ENCODE peak calls at places on chromosomes 11 and 22, in five cellular contexts. Y is T47D, C is hippocampal formation, L is NCI-H1092 treated with DMSO at 0.1 percent for 48 hours, A is B cell. O is an unnamed sample.
A peak's percentile ranks its signal among the peaks of the same experiment; 100 is the strongest.

GRCh38 chr11:10742460-10743208 is 8.4 kb upstream of the CTR9 start:
- DNase-seq in Y (no peak), L (no peak), C (no peak), A (no peak), O (no peak)

GRCh38 chr11:76288166-76288978 is 82.1 kb upstream of the WNT11 start:
- DNase-seq in C (no peak), A (no peak), Y (no peak), L (no peak), O (no peak)

GRCh38 chr22:22228421-22228820 is 16.2 kb upstream of the VPREB1 start:
- DNase-seq in C (no peak), Y (no peak), L (no peak), A (no peak), O (no peak)

GRCh38 chr22:41380993-41381328 is 781 bp upstream of the TEF start:
- DNase-seq in Y (peak; percentile 27), A (no peak), L (peak; percentile 79), C (no peak), O (no peak)

GRCh38 chr11:116317212-116317611 is 455.6 kb downstream of the BUD13 start:
- DNase-seq in C (no peak), A (no peak), L (no peak), Y (no peak), O (no peak)

GRCh38 chr11:2310786-2311455 is 9.1 kb downstream of the TSPAN32 start:
- DNase-seq in L (no peak), C (no peak), A (no peak), Y (no peak), O (no peak)

GRCh38 chr22:49789289-49790141 is 38.2 kb downstream of the BRD1 start:
- DNase-seq in L (no peak), Y (no peak), A (no peak), C (no peak), O (no peak)

GRCh38 chr11:70212227-70212811 is 9.2 kb downstream of the FADD start:
- DNase-seq in C (no peak), A (no peak), Y (no peak), L (no peak), O (no peak)

GRCh38 chr11:66268953-66269906 is 791 bp downstream of the RAB1B start:
- DNase-seq in C (no peak), Y (peak; percentile 46), L (peak; percentile 47), A (no peak), O (no peak)

GRCh38 chr11:15852179-15852578 is 504.2 kb downstream of the SOX6 start:
- DNase-seq in A (no peak), Y (no peak), L (peak; percentile 28), C (no peak), O (no peak)

GRCh38 chr11:63569570-63569969 is 6.4 kb upstream of the PLAAT2 start:
- DNase-seq in A (no peak), L (no peak), Y (no peak), C (no peak), O (no peak)

GRCh38 chr22:17260950-17261349 is 41.7 kb upstream of the ADA2 start:
- DNase-seq in C (no peak), Y (no peak), A (no peak), L (peak; percentile 50), O (no peak)

GRCh38 chr11:12986194-12986898 is 22.8 kb upstream of the RASSF10 start:
- DNase-seq in L (no peak), Y (no peak), C (no peak), A (no peak), O (no peak)

GRCh38 chr11:90601261-90601660 is 378.4 kb upstream of the CHORDC1 start:
- DNase-seq in Y (no peak), L (no peak), C (no peak), A (no peak), O (no peak)

GRCh38 chr11:65629579-65629978 is 8.3 kb upstream of the SIPA1 start:
- DNase-seq in C (no peak), A (no peak), L (no peak), Y (no peak), O (no peak)

GRCh38 chr11:111362887-111363411 is 16.1 kb downstream of the POU2AF1 start:
- DNase-seq in C (no peak), A (no peak), L (no peak), Y (no peak), O (no peak)

GRCh38 chr11:75349540-75350116 is 1.8 kb downstream of the ARRB1 start:
- DNase-seq in C (no peak), L (no peak), Y (no peak), A (no peak), O (peak; percentile 83)

GRCh38 chr11:13098890-13099289 is 89.8 kb downstream of the RASSF10 start:
- DNase-seq in Y (no peak), L (no peak), A (no peak), C (no peak), O (no peak)

GRCh38 chr11:129865701-129866100 is 29.7 kb downstream of the NFRKB start:
- DNase-seq in L (no peak), Y (no peak), C (no peak), A (no peak), O (no peak)

GRCh38 chr11:111472228-111472627 is 40.0 kb downstream of the BTG4 start:
- DNase-seq in L (no peak), Y (no peak), C (no peak), A (no peak), O (no peak)

GRCh38 chr11:63369165-63369970 is at the start of gene SLC22A9:
- DNase-seq in A (no peak), C (no peak), Y (no peak), L (no peak), O (no peak)

GRCh38 chr22:17213976-17214375 is 5.3 kb downstream of the ADA2 start:
- DNase-seq in L (peak; percentile 23), C (no peak), Y (no peak), A (no peak), O (peak; percentile 76)

GRCh38 chr22:28817919-28818859 is 17.8 kb upstream of the XBP1 start:
- DNase-seq in A (no peak), Y (peak; percentile 37), C (no peak), L (peak; percentile 77), O (no peak)

GRCh38 chr11:75425422-75425821 is 7.6 kb downstream of the KLHL35 start:
- DNase-seq in L (no peak), A (no peak), Y (peak; percentile 64), C (no peak), O (peak; percentile 82)

GRCh38 chr11:10301656-10302293 is 3.1 kb upstream of the ADM start:
- DNase-seq in A (no peak), Y (no peak), C (no peak), L (no peak), O (no peak)

GRCh38 chr11:856397-856796 is 13.7 kb downstream of the TSPAN4 start:
- DNase-seq in C (no peak), A (no peak), L (no peak), Y (no peak), O (no peak)

GRCh38 chr11:70611890-70612289 is 213.6 kb downstream of the CTTN start:
- DNase-seq in A (no peak), L (no peak), Y (no peak), C (no peak), O (peak; percentile 80)

O was measured in posterior cingulate gyrus.